ENCODE peak calls at places on chromosomes 7 and 10, in nine cellular contexts. B is HFFc6; J is Calu3; O is H9; E is psoas muscle; T is A549; G is choroid plexus epithelial cell; A is WTC11; X is CD8-positive, alpha-beta T cell. P is an unnamed sample.

GRCh38 chr10:69715156-69715898 is 85.3 kb downstream of the FAM241B start:
- DNase-seq in B (peak; percentile 39), A (no peak), J (no peak), T (no peak), X (no peak), O (no peak), E (no peak), G (peak; percentile 96), P (no peak)

GRCh38 chr10:44911081-44911540 is at the start of gene TMEM72:
- DNase-seq in B (no peak), T (peak; percentile 19), O (peak; percentile 52), X (no peak), J (peak; percentile 79), E (no peak), A (peak; percentile 54), G (peak; percentile 8), P (no peak)

GRCh38 chr10:28291881-28292297 is 11.0 kb downstream of the MPP7 start:
- DNase-seq in T (no peak), X (no peak), E (no peak), J (peak; percentile 33), O (no peak), G (peak; percentile 78), A (no peak), B (peak; percentile 74), P (no peak)

GRCh38 chr7:134254311-134254710 is 62.4 kb downstream of the SLC35B4 start:
- DNase-seq in T (no peak), G (peak; percentile 23), B (no peak), X (no peak), J (no peak), O (no peak), E (no peak), A (no peak), P (no peak)

GRCh38 chr7:21192662-21193061 is 235.2 kb upstream of the SP4 start:
- DNase-seq in A (no peak), O (no peak), E (no peak), J (no peak), X (no peak), B (no peak), T (no peak), G (peak; percentile 2), P (no peak)

GRCh38 chr7:102891693-102892261 is 21.0 kb upstream of the LRRC17 start:
- DNase-seq in X (no peak), B (peak; percentile 87), G (peak; percentile 86), A (no peak), E (peak; percentile 30), O (no peak), T (peak; percentile 53), J (no peak), P (no peak)

GRCh38 chr10:103917326-103918052 is 495 bp downstream of the STN1 start:
- DNase-seq in A (peak; percentile 18), J (peak; percentile 29), X (peak; percentile 24), G (peak; percentile 90), B (no peak), O (peak; percentile 42), E (peak; percentile 45), T (peak; percentile 42), P (no peak)

GRCh38 chr7:25847331-25848070 is 304.5 kb upstream of the NFE2L3 start:
- DNase-seq in X (no peak), A (no peak), J (no peak), G (peak; percentile 75), T (no peak), B (peak; percentile 19), E (no peak), O (no peak), P (no peak)

GRCh38 chr10:22250897-22251605 is 33.2 kb upstream of the EBLN1 start:
- DNase-seq in O (no peak), G (peak; percentile 27), J (no peak), E (no peak), A (no peak), B (no peak), T (no peak), X (no peak), P (no peak)

GRCh38 chr7:136617176-136617575 is 251.3 kb upstream of the CHRM2 start:
- DNase-seq in T (no peak), G (no peak), X (no peak), J (no peak), A (no peak), O (no peak), B (no peak), E (no peak), P (no peak)

GRCh38 chr10:34157501-34157900 is 657.6 kb downstream of the PARD3 start:
- DNase-seq in A (no peak), G (peak; percentile 4), X (no peak), J (no peak), O (no peak), T (no peak), E (no peak), B (no peak), P (no peak)

GRCh38 chr7:148664319-148664718 is 34.4 kb upstream of the CUL1 start:
- DNase-seq in J (no peak), B (no peak), O (no peak), A (no peak), T (no peak), G (peak; percentile 91), X (no peak), E (peak; percentile 19), P (no peak)

GRCh38 chr10:54010337-54010736 is 790.7 kb downstream of the PCDH15 start:
- DNase-seq in O (peak; percentile 17), X (no peak), A (no peak), E (no peak), T (no peak), J (no peak), B (no peak), G (no peak), P (no peak)

GRCh38 chr10:32332299-32332750 is 14.6 kb downstream of the EPC1 start:
- DNase-seq in X (peak; percentile 69), B (peak; percentile 49), A (no peak), J (peak; percentile 13), E (no peak), O (no peak), G (no peak), T (no peak), P (no peak)

GRCh38 chr10:86443936-86444335 is 77.3 kb upstream of the GRID1 start:
- DNase-seq in E (no peak), T (no peak), B (peak; percentile 7), A (no peak), O (no peak), J (no peak), G (peak; percentile 57), X (no peak), P (no peak)

GRCh38 chr10:58919927-58920654 is 256.4 kb upstream of the PHYHIPL start:
- DNase-seq in X (no peak), J (peak; percentile 20), A (no peak), E (no peak), G (peak; percentile 96), B (peak; percentile 85), O (no peak), T (peak; percentile 68), P (no peak)

GRCh38 chr7:50214141-50214670 is 90.3 kb upstream of the IKZF1 start:
- DNase-seq in T (no peak), O (no peak), J (no peak), E (no peak), X (no peak), B (no peak), A (no peak), G (no peak), P (no peak)

GRCh38 chr7:153858335-153858734 is 193.9 kb upstream of the DPP6 start:
- DNase-seq in O (no peak), X (no peak), E (no peak), B (no peak), G (no peak), T (no peak), A (no peak), J (no peak), P (no peak)

GRCh38 chr7:100428967-100429636 is 529 bp upstream of the MEPCE start:
- DNase-seq in E (peak; percentile 100), G (peak; percentile 100), T (peak; percentile 93), J (peak; percentile 99), B (peak; percentile 99), X (peak; percentile 100), A (peak; percentile 100), O (peak; percentile 99), P (peak; percentile 100)
- TF ChIP-seq CTCF in E (peak; percentile 12), G (peak; percentile 11), T (no peak), J (no peak), B (peak; percentile 71), X (no peak), A (no peak), O (no peak), P (peak; percentile 52)

DNA sequence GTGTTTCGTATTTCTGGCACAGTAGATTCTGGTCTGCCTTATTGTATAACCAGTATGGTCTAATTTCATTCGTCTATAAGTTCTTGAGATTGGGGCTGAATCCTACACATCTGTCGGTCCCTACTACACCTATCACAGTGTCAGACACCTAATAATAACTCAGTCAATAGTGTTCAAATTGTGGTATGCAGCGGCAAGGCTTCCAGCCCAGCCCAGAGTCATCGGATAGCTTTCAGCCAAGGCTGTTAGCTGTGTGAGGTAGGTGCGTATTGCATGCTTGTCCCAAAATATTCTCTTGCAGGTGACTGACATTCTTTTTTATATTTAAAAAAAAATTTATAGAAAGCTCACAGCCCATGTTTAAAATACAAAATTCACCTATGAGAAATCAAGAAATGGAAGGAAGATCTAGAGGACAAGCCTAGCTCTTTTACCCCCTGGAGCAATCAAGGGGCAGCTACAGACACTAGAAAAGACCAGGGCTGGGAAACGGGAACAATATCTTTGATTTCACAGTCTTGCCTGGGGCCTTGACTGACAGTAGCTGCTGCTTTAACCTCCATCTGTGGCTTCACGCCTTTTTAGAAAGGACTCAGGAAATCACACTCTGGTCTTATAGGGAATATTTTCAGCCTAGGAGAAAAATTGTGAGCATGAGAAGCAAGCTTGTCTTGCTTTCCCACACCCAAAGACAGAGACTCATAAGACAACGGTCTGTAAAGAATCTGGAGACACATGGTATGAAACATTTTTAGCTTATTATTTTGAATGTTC is 9.5 kb upstream of the ASB4 start:
- DNase-seq in B (no peak), J (no peak), E (no peak), T (no peak), A (no peak), O (no peak), G (peak; percentile 63), X (no peak), P (no peak)
- TF ChIP-seq CTCF in B (no peak), J (no peak), E (no peak), T (no peak), A (no peak), O (no peak), G (no peak), X (no peak), P (no peak)

DNA sequence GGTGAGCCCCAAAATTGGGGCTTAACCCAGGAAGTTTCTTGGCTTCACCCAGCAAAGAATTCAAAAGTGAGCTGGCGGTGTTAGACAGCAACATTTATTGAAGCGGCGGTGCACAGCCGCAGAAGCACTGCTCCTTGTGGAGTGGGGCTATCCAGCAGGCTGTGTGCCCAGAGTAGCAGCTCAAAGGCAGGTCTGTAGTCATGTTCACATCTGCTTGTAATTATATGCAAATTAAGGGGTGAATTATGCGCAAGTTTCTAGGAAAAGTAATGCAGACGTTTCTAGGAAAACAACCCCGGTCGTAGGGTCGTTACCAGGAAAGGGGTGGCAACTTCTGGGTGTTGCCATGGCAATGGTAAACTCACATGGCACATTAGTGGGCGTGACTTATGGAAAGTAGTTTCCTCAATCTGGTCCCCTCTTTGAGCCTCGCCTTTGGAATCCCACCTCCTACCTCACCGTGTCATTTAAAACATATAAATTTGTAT is 13.7 kb upstream of the KBTBD2 start:
- DNase-seq in J (peak; percentile 83), G (peak; percentile 62), X (peak; percentile 66), T (no peak), A (peak; percentile 62), O (peak; percentile 90), B (peak; percentile 93), E (peak; percentile 43), P (no peak)
- TF ChIP-seq CTCF in J (no peak), G (no peak), X (no peak), T (no peak), A (no peak), O (no peak), B (peak; percentile 12), E (no peak), P (no peak)

GRCh38 chr7:69825031-69825681 is 226.9 kb downstream of the AUTS2 start:
- DNase-seq in G (no peak), O (no peak), J (no peak), B (no peak), T (no peak), X (no peak), A (no peak), E (no peak), P (no peak)
- TF ChIP-seq CTCF in G (peak; percentile 3), O (no peak), J (no peak), B (no peak), T (no peak), X (no peak), A (no peak), E (peak; percentile 21), P (no peak)